ENCODE peak calls at places on chromosome 1, in six cellular contexts. Y, J, G, T, Z and F are unnamed samples.

GRCh38 chr1:1832820-1833219 is 54.5 kb upstream of the NADK start:
- DNase-seq in J (no peak), T (no peak), Z (no peak), G (peak), Y (peak), F (no peak)

GRCh38 chr1:181135815-181136737 is 47.6 kb downstream of the IER5 start:
- DNase-seq in J (no peak), Z (peak), Y (peak), T (no peak), G (peak), F (no peak)

GRCh38 chr1:67833595-67833926 is 294 bp upstream of the GNG12 start:
- DNase-seq in Z (no peak), J (no peak), T (no peak), Y (peak), G (peak), F (no peak)

GRCh38 chr1:52814465-52814864 is 28.1 kb upstream of the ZYG11A start:
- DNase-seq in J (no peak), G (no peak), Y (no peak), T (no peak), Z (no peak), F (no peak)

GRCh38 chr1:35268282-35269189 is at the start of gene ZMYM4:
- DNase-seq in T (peak), Z (peak), G (peak), Y (peak), J (peak), F (peak)

GRCh38 chr1:214747050-214747615 is 144.1 kb downstream of the CENPF start:
- DNase-seq in T (no peak), Z (no peak), Y (no peak), G (no peak), J (no peak), F (no peak)

GRCh38 chr1:1511533-1512285 is at the start of gene ATAD3A:
- DNase-seq in G (peak), Y (peak), J (peak), T (peak), Z (peak), F (peak)

GRCh38 chr1:180881806-180882509 is 30.7 kb upstream of the KIAA1614 start:
- DNase-seq in Z (peak), J (no peak), Y (peak), G (no peak), T (no peak), F (no peak)

GRCh38 chr1:181992072-181992471 is 69.4 kb downstream of the ZNF648 start:
- DNase-seq in T (no peak), Z (no peak), Y (no peak), G (no peak), J (no peak), F (no peak)

GRCh38 chr1:40079774-40080390 is 17.2 kb downstream of the PPT1 start:
- DNase-seq in Y (no peak), T (no peak), Z (no peak), J (no peak), G (no peak), F (no peak)

GRCh38 chr1:162973381-162973795 is 95.8 kb upstream of the RGS4 start:
- DNase-seq in J (no peak), Y (peak), T (no peak), Z (peak), G (peak), F (no peak)

GRCh38 chr1:244920911-244921310 is 56.6 kb upstream of the HNRNPU start:
- DNase-seq in J (no peak), Y (no peak), T (peak), G (no peak), Z (no peak), F (no peak)

GRCh38 chr1:36751525-36751924 is 268.8 kb upstream of the CSF3R start:
- DNase-seq in T (no peak), J (no peak), Z (no peak), Y (peak), G (no peak), F (no peak)

GRCh38 chr1:8116892-8117262 is 90.8 kb upstream of the ERRFI1 start:
- DNase-seq in T (peak), Z (peak), Y (peak), J (no peak), G (peak), F (peak)

GRCh38 chr1:235067396-235068154 is 61.1 kb downstream of the TOMM20 start:
- DNase-seq in T (peak), Y (peak), Z (peak), G (peak), J (no peak), F (peak)

GRCh38 chr1:224205438-224205840 is 22.4 kb downstream of the DEGS1 start:
- DNase-seq in T (no peak), G (peak), Z (peak), J (no peak), Y (peak), F (no peak)

GRCh38 chr1:184792450-184792969 is 37.9 kb upstream of the EDEM3 start:
- DNase-seq in J (no peak), Z (peak), T (peak), Y (peak), G (peak), F (peak)

GRCh38 chr1:163472267-163472666 is 150.5 kb downstream of the NUF2 start:
- DNase-seq in G (no peak), T (no peak), Y (no peak), Z (no peak), J (no peak), F (no peak)

GRCh38 chr1:8443558-8444194 is 125.8 kb downstream of the SLC45A1 start:
- DNase-seq in G (no peak), Y (no peak), Z (no peak), T (no peak), J (no peak), F (no peak)

GRCh38 chr1:27152004-27152828 is 2.7 kb downstream of the SLC9A1 start:
- DNase-seq in G (no peak), Y (no peak), Z (no peak), J (no peak), T (peak), F (no peak)

GRCh38 chr1:7298145-7298544 is 473.0 kb upstream of the VAMP3 start:
- DNase-seq in J (no peak), Y (no peak), Z (no peak), T (no peak), G (no peak), F (no peak)

GRCh38 chr1:102002057-102002456 is 5.3 kb upstream of the OLFM3 start:
- DNase-seq in G (no peak), T (no peak), J (no peak), Y (no peak), Z (no peak), F (no peak)

GRCh38 chr1:9267827-9268581 is 24.7 kb upstream of the SPSB1 start:
- DNase-seq in T (no peak), Y (no peak), G (no peak), Z (no peak), J (no peak), F (no peak)

GRCh38 chr1:12315126-12315525 is 85.3 kb downstream of the VPS13D start:
- DNase-seq in Z (no peak), Y (no peak), T (no peak), J (no peak), G (no peak), F (no peak)

GRCh38 chr1:157156058-157156541 is 17.9 kb upstream of the ETV3 start:
- DNase-seq in T (peak), J (peak), Y (peak), G (peak), Z (peak), F (peak)